ENCODE peak calls at places on chromosomes 7 and 10, in seven cellular contexts. One of them, this sample, is unnamed.

GRCh38 chr10:23064288-23065114 is 30.9 kb upstream of the MSRB2 start:
- DNase-seq in 8988T: no peak
- DNase-seq in left cardiac atrium: no peak
- DNase-seq in EH: no peak
- DNase-seq in right lobe of liver: no peak
- DNase-seq in SW480: no peak
- DNase-seq in astrocyte: no peak
- DNase-seq in this sample: no peak

GRCh38 chr10:104937528-104937927 is 296.4 kb downstream of the SORCS3 start:
- DNase-seq in SW480: peak; percentile 63
- DNase-seq in left cardiac atrium: no peak
- DNase-seq in 8988T: no peak
- DNase-seq in astrocyte: peak; percentile 98
- DNase-seq in EH: peak; percentile 34
- DNase-seq in right lobe of liver: no peak
- DNase-seq in this sample: no peak

GRCh38 chr7:85806321-85806720 is 619.5 kb upstream of the SEMA3D start:
- DNase-seq in EH: peak; percentile 2
- DNase-seq in left cardiac atrium: no peak
- DNase-seq in right lobe of liver: no peak
- DNase-seq in 8988T: no peak
- DNase-seq in SW480: no peak
- DNase-seq in astrocyte: no peak
- DNase-seq in this sample: no peak

GRCh38 chr7:92652536-92652935 is 62.3 kb upstream of the FAM133B start:
- DNase-seq in EH: no peak
- DNase-seq in 8988T: no peak
- DNase-seq in SW480: no peak
- DNase-seq in right lobe of liver: no peak
- DNase-seq in left cardiac atrium: no peak
- DNase-seq in astrocyte: no peak
- DNase-seq in this sample: peak; percentile 27

GRCh38 chr10:117462424-117462792 is 80.1 kb upstream of the EMX2 start:
- DNase-seq in right lobe of liver: no peak
- DNase-seq in SW480: no peak
- DNase-seq in astrocyte: no peak
- DNase-seq in left cardiac atrium: no peak
- DNase-seq in 8988T: no peak
- DNase-seq in EH: peak; percentile 61
- DNase-seq in this sample: peak; percentile 35

GRCh38 chr7:5421626-5422323 is 1.9 kb downstream of the TNRC18 start:
- DNase-seq in SW480: peak; percentile 73
- DNase-seq in right lobe of liver: peak; percentile 67
- DNase-seq in EH: peak; percentile 90
- DNase-seq in 8988T: peak; percentile 64
- DNase-seq in left cardiac atrium: peak; percentile 65
- DNase-seq in astrocyte: peak; percentile 52
- DNase-seq in this sample: peak; percentile 78

GRCh38 chr10:59880976-59881510 is 25.3 kb downstream of the CCDC6 start:
- DNase-seq in 8988T: no peak
- DNase-seq in EH: no peak
- DNase-seq in right lobe of liver: no peak
- DNase-seq in left cardiac atrium: no peak
- DNase-seq in astrocyte: no peak
- DNase-seq in SW480: no peak
- DNase-seq in this sample: no peak

GRCh38 chr7:108239501-108240225 is 109.5 kb upstream of the LAMB4 start:
- DNase-seq in 8988T: no peak
- DNase-seq in astrocyte: no peak
- DNase-seq in left cardiac atrium: no peak
- DNase-seq in EH: no peak
- DNase-seq in right lobe of liver: no peak
- DNase-seq in SW480: no peak
- DNase-seq in this sample: no peak

GRCh38 chr7:20783131-20783715 is 3.5 kb downstream of the SP8 start:
- DNase-seq in EH: no peak
- DNase-seq in right lobe of liver: no peak
- DNase-seq in astrocyte: no peak
- DNase-seq in 8988T: no peak
- DNase-seq in left cardiac atrium: no peak
- DNase-seq in SW480: no peak
- DNase-seq in this sample: no peak

GRCh38 chr10:131841669-131842139 is 59.1 kb upstream of the PPP2R2D start:
- DNase-seq in SW480: no peak
- DNase-seq in astrocyte: no peak
- DNase-seq in left cardiac atrium: no peak
- DNase-seq in right lobe of liver: no peak
- DNase-seq in 8988T: peak; percentile 14
- DNase-seq in EH: no peak
- DNase-seq in this sample: no peak

GRCh38 chr10:2508971-2509605 is 558.3 kb upstream of the PFKP start:
- DNase-seq in astrocyte: peak; percentile 92
- DNase-seq in right lobe of liver: no peak
- DNase-seq in left cardiac atrium: no peak
- DNase-seq in EH: peak; percentile 22
- DNase-seq in SW480: peak; percentile 2
- DNase-seq in 8988T: no peak
- DNase-seq in this sample: peak; percentile 18

GRCh38 chr7:98617051-98617959 is at the start of gene NPTX2:
- DNase-seq in EH: peak; percentile 9
- DNase-seq in left cardiac atrium: peak; percentile 38
- DNase-seq in SW480: peak; percentile 78
- DNase-seq in right lobe of liver: peak; percentile 70
- DNase-seq in astrocyte: no peak
- DNase-seq in 8988T: no peak
- DNase-seq in this sample: peak; percentile 71

GRCh38 chr7:68425377-68425776 is 1172.9 kb upstream of the AUTS2 start:
- DNase-seq in SW480: no peak
- DNase-seq in EH: peak; percentile 9
- DNase-seq in left cardiac atrium: no peak
- DNase-seq in right lobe of liver: no peak
- DNase-seq in 8988T: no peak
- DNase-seq in astrocyte: no peak
- DNase-seq in this sample: no peak

GRCh38 chr7:45196374-45196773 is 38.8 kb downstream of the RAMP3 start:
- DNase-seq in left cardiac atrium: no peak
- DNase-seq in SW480: no peak
- DNase-seq in right lobe of liver: no peak
- DNase-seq in astrocyte: no peak
- DNase-seq in EH: no peak
- DNase-seq in 8988T: no peak
- DNase-seq in this sample: no peak

GRCh38 chr10:79093658-79094411 is 25.1 kb downstream of the ZMIZ1 start:
- DNase-seq in 8988T: no peak
- DNase-seq in SW480: no peak
- DNase-seq in astrocyte: peak; percentile 70
- DNase-seq in left cardiac atrium: peak; percentile 69
- DNase-seq in right lobe of liver: peak; percentile 82
- DNase-seq in EH: peak; percentile 67
- DNase-seq in this sample: peak; percentile 85

GRCh38 chr7:35761882-35762720 is 38.8 kb upstream of the SEPTIN7 start:
- DNase-seq in 8988T: no peak
- DNase-seq in EH: peak; percentile 83
- DNase-seq in SW480: no peak
- DNase-seq in left cardiac atrium: no peak
- DNase-seq in right lobe of liver: no peak
- DNase-seq in astrocyte: no peak
- DNase-seq in this sample: no peak

GRCh38 chr7:71486856-71487628 is 355.1 kb downstream of the GALNT17 start:
- DNase-seq in right lobe of liver: no peak
- DNase-seq in EH: no peak
- DNase-seq in 8988T: no peak
- DNase-seq in left cardiac atrium: peak; percentile 42
- DNase-seq in astrocyte: peak; percentile 73
- DNase-seq in SW480: no peak
- DNase-seq in this sample: peak; percentile 42

GRCh38 chr7:142461437-142461836 is 203.6 kb upstream of the PRSS58 start:
- DNase-seq in right lobe of liver: no peak
- DNase-seq in left cardiac atrium: no peak
- DNase-seq in 8988T: no peak
- DNase-seq in SW480: no peak
- DNase-seq in astrocyte: peak; percentile 98
- DNase-seq in EH: peak; percentile 99
- DNase-seq in this sample: no peak

GRCh38 chr10:6530211-6530840 is 49.8 kb downstream of the PRKCQ start:
- DNase-seq in SW480: no peak
- DNase-seq in right lobe of liver: no peak
- DNase-seq in astrocyte: no peak
- DNase-seq in 8988T: no peak
- DNase-seq in left cardiac atrium: no peak
- DNase-seq in EH: no peak
- DNase-seq in this sample: no peak

GRCh38 chr10:71763352-71764127 is 9.8 kb downstream of the VSIR start:
- DNase-seq in astrocyte: no peak
- DNase-seq in SW480: no peak
- DNase-seq in 8988T: no peak
- DNase-seq in right lobe of liver: no peak
- DNase-seq in left cardiac atrium: no peak
- DNase-seq in EH: peak; percentile 41
- DNase-seq in this sample: no peak

GRCh38 chr10:106714734-106715368 is 449.7 kb downstream of the SORCS1 start:
- DNase-seq in 8988T: no peak
- DNase-seq in right lobe of liver: no peak
- DNase-seq in EH: no peak
- DNase-seq in left cardiac atrium: no peak
- DNase-seq in SW480: no peak
- DNase-seq in astrocyte: no peak
- DNase-seq in this sample: no peak

GRCh38 chr10:126262186-126262838 is 126.0 kb downstream of the ADAM12 start:
- DNase-seq in EH: no peak
- DNase-seq in right lobe of liver: no peak
- DNase-seq in 8988T: no peak
- DNase-seq in astrocyte: no peak
- DNase-seq in SW480: no peak
- DNase-seq in left cardiac atrium: no peak
- DNase-seq in this sample: no peak

GRCh38 chr7:77327067-77327931 is 88.8 kb downstream of the GSAP start:
- DNase-seq in left cardiac atrium: peak; percentile 41
- DNase-seq in astrocyte: peak; percentile 34
- DNase-seq in SW480: peak; percentile 48
- DNase-seq in EH: peak; percentile 89
- DNase-seq in right lobe of liver: peak; percentile 57
- DNase-seq in 8988T: no peak
- DNase-seq in this sample: peak; percentile 65

GRCh38 chr7:135414208-135414607 is 95.7 kb downstream of the CNOT4 start:
- DNase-seq in astrocyte: no peak
- DNase-seq in 8988T: no peak
- DNase-seq in SW480: no peak
- DNase-seq in right lobe of liver: no peak
- DNase-seq in left cardiac atrium: no peak
- DNase-seq in EH: no peak
- DNase-seq in this sample: no peak

GRCh38 chr10:124403548-124403947 is 15.2 kb downstream of the OAT start:
- DNase-seq in astrocyte: peak; percentile 65
- DNase-seq in 8988T: no peak
- DNase-seq in SW480: peak; percentile 78
- DNase-seq in right lobe of liver: no peak
- DNase-seq in EH: peak; percentile 82
- DNase-seq in left cardiac atrium: peak; percentile 34
- DNase-seq in this sample: peak; percentile 90

GRCh38 chr7:13111230-13111629 is 423.8 kb downstream of the ARL4A start:
- DNase-seq in SW480: no peak
- DNase-seq in 8988T: no peak
- DNase-seq in astrocyte: peak; percentile 23
- DNase-seq in right lobe of liver: no peak
- DNase-seq in left cardiac atrium: no peak
- DNase-seq in EH: no peak
- DNase-seq in this sample: no peak

GRCh38 chr10:69869291-69869841 is 67.7 kb downstream of the COL13A1 start:
- DNase-seq in SW480: peak; percentile 19
- DNase-seq in right lobe of liver: peak; percentile 50
- DNase-seq in EH: peak; percentile 69
- DNase-seq in left cardiac atrium: peak; percentile 48
- DNase-seq in astrocyte: peak; percentile 79
- DNase-seq in 8988T: no peak
- DNase-seq in this sample: no peak